ENCODE peak calls at places on chromosomes 3 and 15, in nine cellular contexts. W is IMR-90, Q is suprapubic skin, C is uterus, J is HepG2, B is stomach, N is endothelial cell of umbilical vein, M is heart left ventricle, Z is transverse colon. K is an unnamed sample.

GRCh38 chr3:21643752-21644151 is 107.3 kb downstream of the ZNF385D start:
- DNase-seq in B (no peak), N (no peak), Q (no peak), C (no peak), W (no peak), Z (no peak), J (no peak), M (no peak), K (no peak)

GRCh38 chr3:175002732-175003143 is 143.6 kb downstream of the NAALADL2 start:
- DNase-seq in C (no peak), Q (no peak), N (no peak), J (no peak), Z (no peak), W (peak; percentile 99), M (no peak), B (no peak), K (no peak)

GRCh38 chr3:79973482-79973881 is 205.7 kb upstream of the ROBO1 start:
- DNase-seq in Z (no peak), C (no peak), M (no peak), Q (no peak), N (no peak), B (no peak), W (no peak), J (no peak), K (no peak)

GRCh38 chr3:31213869-31214486 is 318.7 kb upstream of the STT3B start:
- DNase-seq in B (no peak), W (no peak), Z (peak; percentile 43), M (no peak), N (peak; percentile 46), Q (no peak), C (no peak), J (no peak), K (no peak)

GRCh38 chr3:112000971-112001370 is 2.2 kb downstream of the TAGLN3 start:
- DNase-seq in B (no peak), N (no peak), W (peak; percentile 21), Z (no peak), M (no peak), J (no peak), C (no peak), Q (no peak), K (no peak)

GRCh38 chr3:14627815-14628214 is 23.7 kb upstream of the CCDC174 start:
- DNase-seq in J (no peak), Q (no peak), N (no peak), M (no peak), C (no peak), W (no peak), B (no peak), Z (no peak), K (no peak)

GRCh38 chr3:128917291-128917690 is 37.9 kb downstream of the ACAD9 start:
- DNase-seq in Z (no peak), N (no peak), B (no peak), M (no peak), Q (no peak), C (no peak), J (no peak), W (no peak), K (no peak)

GRCh38 chr15:65054333-65055200 is 9.4 kb downstream of the SLC51B start:
- DNase-seq in N (peak; percentile 61), C (peak; percentile 81), J (peak; percentile 64), W (peak; percentile 68), M (peak; percentile 86), Q (peak; percentile 79), B (peak; percentile 80), Z (peak; percentile 79), K (peak; percentile 75)

GRCh38 chr3:192812736-192813383 is 85.5 kb upstream of the FGF12 start:
- DNase-seq in B (no peak), J (peak; percentile 54), M (no peak), W (peak; percentile 70), Q (no peak), N (peak; percentile 79), Z (peak; percentile 29), C (no peak), K (no peak)

GRCh38 chr3:76078101-76078500 is 292.8 kb upstream of the ZNF717 start:
- DNase-seq in J (no peak), Z (no peak), B (no peak), N (no peak), M (no peak), W (peak; percentile 12), C (no peak), Q (no peak), K (no peak)

GRCh38 chr15:47885921-47886320 is 168.6 kb downstream of the SEMA6D start:
- DNase-seq in N (no peak), W (peak; percentile 28), B (no peak), Z (no peak), M (no peak), Q (no peak), J (no peak), C (no peak), K (no peak)

GRCh38 chr3:135304378-135304777 is 509.3 kb downstream of the EPHB1 start:
- DNase-seq in Q (no peak), N (no peak), W (no peak), B (no peak), C (no peak), M (no peak), Z (no peak), J (no peak), K (no peak)

GRCh38 chr15:71707230-71708051 is 102.9 kb upstream of the NR2E3 start:
- DNase-seq in B (no peak), J (no peak), Q (no peak), Z (no peak), N (peak; percentile 41), C (no peak), W (peak; percentile 41), M (no peak), K (no peak)

GRCh38 chr15:61818801-61819200 is 241.4 kb downstream of the VPS13C start:
- DNase-seq in B (no peak), J (no peak), N (no peak), W (no peak), C (no peak), M (no peak), Q (no peak), Z (no peak), K (no peak)

GRCh38 chr3:108175352-108175751 is 46.9 kb downstream of the IFT57 start:
- DNase-seq in C (no peak), Q (no peak), W (peak; percentile 78), N (no peak), J (no peak), B (no peak), M (no peak), Z (no peak), K (no peak)

GRCh38 chr3:73029321-73029796 is 32.1 kb upstream of the EBLN2 start:
- DNase-seq in J (peak; percentile 53), Z (no peak), C (no peak), B (no peak), W (peak; percentile 93), Q (no peak), M (no peak), N (peak; percentile 62), K (no peak)

GRCh38 chr3:181336597-181336996 is 347.1 kb upstream of the DNAJC19 start:
- DNase-seq in J (no peak), B (no peak), C (no peak), W (no peak), Z (no peak), M (no peak), N (no peak), Q (no peak), K (no peak)

GRCh38 chr15:39925112-39925830 is 5.2 kb upstream of the GPR176 start:
- DNase-seq in Q (no peak), W (peak; percentile 77), Z (no peak), B (no peak), M (no peak), J (no peak), C (no peak), N (peak; percentile 36), K (no peak)

DNA sequence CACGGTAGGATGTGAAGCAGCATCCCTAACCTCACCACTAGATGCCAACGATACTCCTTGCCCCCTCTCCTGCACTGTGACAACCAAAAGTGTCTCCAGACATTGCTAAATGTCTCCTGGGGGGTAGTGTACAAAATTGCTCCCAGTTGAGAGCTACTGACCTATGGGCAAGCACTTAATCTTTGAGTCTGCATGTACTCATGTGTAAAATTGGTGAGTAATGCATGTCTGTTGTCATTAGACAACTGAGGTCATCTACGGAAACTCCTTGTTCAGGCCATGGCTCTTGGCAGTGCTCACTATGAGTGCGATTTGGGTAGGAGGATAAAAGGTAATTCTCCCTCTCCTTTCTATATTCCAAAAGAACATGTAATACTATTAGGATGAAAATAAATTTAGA is 29.2 kb downstream of the PDHB start:
- DNase-seq in C (no peak), B (no peak), W (peak; percentile 79), Z (no peak), M (no peak), N (no peak), J (no peak), Q (no peak), K (no peak)
- H3K27ac ChIP-seq in C (peak overlapping the region; percentile 11), B (no peak overlapping the region), W (no peak overlapping the region), Z (no peak overlapping the region), M (no peak overlapping the region), N (no peak overlapping the region), J (no peak overlapping the region), Q (no peak overlapping the region), K (no peak overlapping the region)

GRCh38 chr3:8504611-8504973 is 3.0 kb downstream of the LMCD1 start:
- DNase-seq in W (no peak), B (no peak), N (no peak), Z (no peak), Q (no peak), M (no peak), C (no peak), J (no peak), K (no peak)

GRCh38 chr3:8506611-8507061 is 5.0 kb downstream of the LMCD1 start:
- DNase-seq in B (no peak), Q (no peak), W (peak; percentile 81), C (no peak), J (no peak), M (no peak), Z (no peak), N (peak; percentile 60), K (no peak)

GRCh38 chr3:8503871-8504610 is 2.4 kb downstream of the LMCD1 start:
- DNase-seq in C (no peak), B (no peak), Q (no peak), N (no peak), W (no peak), Z (no peak), J (peak; percentile 47), M (no peak), K (no peak)

GRCh38 chr3:8507496-8507895 is 5.9 kb downstream of the LMCD1 start:
- DNase-seq in N (no peak), W (no peak), J (no peak), Q (no peak), C (no peak), M (no peak), B (no peak), Z (no peak), K (no peak)

GRCh38 chr3:8505621-8506020 is 4.0 kb downstream of the LMCD1 start:
- DNase-seq in B (peak; percentile 68), M (no peak), N (peak; percentile 77), Q (no peak), Z (peak; percentile 57), W (no peak), C (no peak), J (no peak), K (no peak)
- H3K4me1 ChIP-seq in B (peaks cover 38% of the 10 kb centered on the region), M (peaks cover 86% of the 10 kb centered on the region), N (peaks cover 67% of the 10 kb centered on the region), Q (peaks cover 55% of the 10 kb centered on the region), Z (peaks cover 40% of the 10 kb centered on the region), W (peaks cover 28% of the 10 kb centered on the region), C (peaks cover 3% of the 10 kb centered on the region), J (peaks cover 54% of the 10 kb centered on the region), K (peaks cover 16% of the 10 kb centered on the region)

GRCh38 chr15:75452968-75453702 is 1.6 kb upstream of the SIN3A start:
- DNase-seq in C (peak; percentile 66), W (no peak), M (peak; percentile 71), N (peak; percentile 49), Z (peak; percentile 54), B (peak; percentile 38), J (peak; percentile 42), Q (peak; percentile 83), K (peak; percentile 79)
- TF ChIP-seq POLR2A in C (no peak), W (no peak), M (no peak), N (no peak), Z (no peak), B (no peak), J (no peak), Q (no peak), K (no peak)

GRCh38 chr15:58504674-58505234 is 73.0 kb downstream of the LIPC start:
- DNase-seq in M (no peak), J (no peak), N (no peak), Q (no peak), Z (no peak), W (no peak), B (no peak), C (no peak), K (no peak)
- H3K27ac ChIP-seq in M (no peak overlapping the region), J (no peak overlapping the region), N (no peak overlapping the region), Q (no peak overlapping the region), Z (no peak overlapping the region), W (no peak overlapping the region), B (no peak overlapping the region), C (no peak overlapping the region), K (no peak overlapping the region)

K was measured in ovary.